ENCODE peak calls at places on chromosomes 5 and 9, in ten cellular contexts. Y is smooth muscle cell of the brain vasculature; A is iPS-NIHi11; C is cardiac muscle cell; U is SW480; E is activated CD4-positive, alpha-beta T cell treated with anti-CD3 and anti-CD28 coated beads, Interleukin-2, amount 10 ng/mL, durations not matched to agents 7 days and 5 days; W is endodermal cell; I is hepatic stellate cell; X is epithelial cell of prostate; O is SW 1271. V is an unnamed sample.

GRCh38 chr9:87751423-87751822 is 25.5 kb downstream of the CTSL start:
- DNase-seq in C (no peak), U (no peak), Y (no peak), I (no peak), O (no peak), E (no peak), W (no peak), A (no peak), X (no peak), V (no peak)

GRCh38 chr9:92887880-92888338 is 10.1 kb upstream of the ZNF484 start:
- DNase-seq in U (no peak), O (no peak), W (no peak), A (no peak), X (no peak), I (no peak), Y (no peak), C (no peak), E (peak), V (no peak)

GRCh38 chr9:89635007-89635742 is 30.4 kb downstream of the GADD45G start:
- DNase-seq in O (no peak), U (peak), A (no peak), X (peak), W (no peak), E (no peak), Y (no peak), I (no peak), C (peak), V (no peak)

GRCh38 chr5:180469866-180470265 is 24.3 kb upstream of the CNOT6 start:
- DNase-seq in W (no peak), U (no peak), C (no peak), I (no peak), O (no peak), Y (no peak), X (no peak), E (no peak), A (no peak), V (no peak)

GRCh38 chr5:14734382-14734781 is 69.9 kb downstream of the OTULIN start:
- DNase-seq in U (no peak), C (no peak), Y (no peak), I (no peak), W (no peak), X (no peak), A (no peak), E (no peak), O (no peak), V (no peak)

GRCh38 chr9:129333961-129334743 is 156.1 kb upstream of the IER5L start:
- DNase-seq in E (peak), A (peak), C (peak), U (peak), W (peak), O (peak), Y (peak), I (peak), X (peak), V (peak)

GRCh38 chr5:78799254-78800017 is 150.9 kb upstream of the LHFPL2 start:
- DNase-seq in W (no peak), C (peak), A (peak), U (no peak), E (no peak), Y (no peak), O (no peak), X (no peak), I (peak), V (no peak)

GRCh38 chr9:37032713-37033112 is 1.4 kb downstream of the PAX5 start:
- DNase-seq in U (no peak), O (no peak), E (no peak), Y (no peak), I (no peak), C (no peak), A (no peak), X (no peak), W (peak), V (no peak)

GRCh38 chr9:70566743-70567142 is 152.3 kb upstream of the KLF9 start:
- DNase-seq in E (no peak), A (peak), O (no peak), C (no peak), I (no peak), U (no peak), Y (no peak), W (peak), X (no peak), V (no peak)

GRCh38 chr5:128197911-128198522 is 114.5 kb downstream of the SLC12A2 start:
- DNase-seq in W (no peak), Y (no peak), C (no peak), X (no peak), A (no peak), U (no peak), E (peak), O (no peak), I (no peak), V (no peak)

GRCh38 chr5:1731091-1731639 is 68.5 kb downstream of the MRPL36 start:
- DNase-seq in C (no peak), O (no peak), I (no peak), Y (no peak), E (peak), X (no peak), A (no peak), U (no peak), W (peak), V (no peak)

GRCh38 chr9:90864779-90865178 is 63.2 kb downstream of the SYK start:
- DNase-seq in C (no peak), Y (no peak), E (no peak), X (no peak), I (no peak), A (no peak), U (no peak), W (no peak), O (no peak), V (no peak)

GRCh38 chr9:129506892-129507291 is 114.0 kb downstream of the C9orf50 start:
- DNase-seq in C (peak), I (no peak), Y (no peak), W (no peak), X (no peak), E (no peak), A (no peak), O (no peak), U (no peak), V (no peak)

GRCh38 chr9:120386390-120387131 is 193.4 kb downstream of the CDK5RAP2 start:
- DNase-seq in A (no peak), X (no peak), U (no peak), W (no peak), O (no peak), I (no peak), E (no peak), C (peak), Y (peak), V (no peak)

GRCh38 chr5:92749943-92750342 is 831.1 kb downstream of the NR2F1-AS1 start:
- DNase-seq in C (peak), X (peak), O (no peak), E (no peak), U (no peak), W (peak), Y (peak), I (no peak), A (peak), V (peak)

GRCh38 chr9:71677209-71677608 is 91.1 kb downstream of the CEMIP2 start:
- DNase-seq in W (no peak), X (no peak), A (no peak), E (no peak), C (no peak), U (no peak), Y (no peak), O (no peak), I (no peak), V (no peak)

GRCh38 chr9:116271991-116272390 is 118.4 kb downstream of the PAPPA start:
- DNase-seq in C (no peak), U (no peak), I (no peak), W (peak), A (peak), O (no peak), Y (no peak), E (no peak), X (no peak), V (peak)

GRCh38 chr5:34742112-34742511 is 86.0 kb downstream of the RAI14 start:
- DNase-seq in A (no peak), X (no peak), E (no peak), Y (no peak), W (no peak), O (no peak), C (no peak), U (no peak), I (no peak), V (no peak)

GRCh38 chr9:119009253-119009652 is 360.0 kb downstream of the BRINP1 start:
- DNase-seq in O (peak), A (peak), Y (no peak), X (peak), E (no peak), U (no peak), W (no peak), I (peak), C (no peak), V (no peak)

GRCh38 chr5:5221731-5222130 is 81.6 kb downstream of the ADAMTS16 start:
- DNase-seq in A (no peak), O (no peak), C (peak), U (no peak), X (no peak), Y (no peak), E (no peak), W (no peak), I (no peak), V (no peak)

GRCh38 chr5:81450940-81451339 is 57.0 kb upstream of the ACOT12 start:
- DNase-seq in W (no peak), A (peak), U (peak), X (peak), I (no peak), Y (no peak), E (no peak), O (no peak), C (peak), V (no peak)